ENCODE peak calls at places on chromosome 17, in nine cellular contexts. One of them, this sample, is unnamed.

GRCh38 chr17:50904522-50905459 is 38.6 kb upstream of the TOB1 start:
- DNase-seq in RWPE1: no peak
- DNase-seq in left ventricle myocardium inferior: peak
- DNase-seq in adrenal gland: no peak
- DNase-seq in mesenchymal stem cell: no peak
- DNase-seq in right cardiac atrium: peak
- DNase-seq in Karpas-422: no peak
- DNase-seq in GM23248: peak
- DNase-seq in CD8-positive, alpha-beta memory T cell: no peak
- DNase-seq in this sample: peak

GRCh38 chr17:19312406-19312805 is 50.1 kb downstream of the B9D1 start:
- DNase-seq in right cardiac atrium: peak
- DNase-seq in Karpas-422: no peak
- DNase-seq in CD8-positive, alpha-beta memory T cell: no peak
- DNase-seq in mesenchymal stem cell: no peak
- DNase-seq in left ventricle myocardium inferior: no peak
- DNase-seq in GM23248: no peak
- DNase-seq in adrenal gland: no peak
- DNase-seq in RWPE1: no peak
- DNase-seq in this sample: no peak

GRCh38 chr17:47289302-47289701 is 34.5 kb upstream of the EFCAB13 start:
- DNase-seq in Karpas-422: no peak
- DNase-seq in RWPE1: no peak
- DNase-seq in mesenchymal stem cell: no peak
- DNase-seq in adrenal gland: no peak
- DNase-seq in right cardiac atrium: no peak
- DNase-seq in left ventricle myocardium inferior: no peak
- DNase-seq in CD8-positive, alpha-beta memory T cell: no peak
- DNase-seq in GM23248: no peak
- DNase-seq in this sample: no peak

GRCh38 chr17:73201215-73202069 is 8.6 kb downstream of the COG1 start:
- DNase-seq in mesenchymal stem cell: no peak
- DNase-seq in GM23248: no peak
- DNase-seq in adrenal gland: peak
- DNase-seq in right cardiac atrium: no peak
- DNase-seq in Karpas-422: no peak
- DNase-seq in CD8-positive, alpha-beta memory T cell: no peak
- DNase-seq in RWPE1: no peak
- DNase-seq in left ventricle myocardium inferior: no peak
- DNase-seq in this sample: no peak

GRCh38 chr17:37708616-37709212 is 36.1 kb downstream of the HNF1B start:
- DNase-seq in left ventricle myocardium inferior: no peak
- DNase-seq in CD8-positive, alpha-beta memory T cell: no peak
- DNase-seq in adrenal gland: no peak
- DNase-seq in right cardiac atrium: no peak
- DNase-seq in Karpas-422: no peak
- DNase-seq in mesenchymal stem cell: peak
- DNase-seq in GM23248: peak
- DNase-seq in RWPE1: no peak
- DNase-seq in this sample: peak

GRCh38 chr17:42055003-42055402 is 4.6 kb upstream of the C17orf113 start:
- DNase-seq in right cardiac atrium: no peak
- DNase-seq in RWPE1: no peak
- DNase-seq in Karpas-422: no peak
- DNase-seq in adrenal gland: no peak
- DNase-seq in left ventricle myocardium inferior: no peak
- DNase-seq in CD8-positive, alpha-beta memory T cell: no peak
- DNase-seq in GM23248: no peak
- DNase-seq in mesenchymal stem cell: no peak
- DNase-seq in this sample: no peak

GRCh38 chr17:45143767-45144198 is 4.5 kb upstream of the HEXIM1 start:
- DNase-seq in adrenal gland: peak
- DNase-seq in mesenchymal stem cell: peak
- DNase-seq in GM23248: peak
- DNase-seq in RWPE1: no peak
- DNase-seq in CD8-positive, alpha-beta memory T cell: peak
- DNase-seq in left ventricle myocardium inferior: peak
- DNase-seq in Karpas-422: no peak
- DNase-seq in right cardiac atrium: peak
- DNase-seq in this sample: peak

GRCh38 chr17:29929006-29929543 is 953 bp downstream of the SSH2 start:
- DNase-seq in mesenchymal stem cell: peak
- DNase-seq in right cardiac atrium: no peak
- DNase-seq in GM23248: peak
- DNase-seq in CD8-positive, alpha-beta memory T cell: peak
- DNase-seq in left ventricle myocardium inferior: no peak
- DNase-seq in RWPE1: peak
- DNase-seq in Karpas-422: peak
- DNase-seq in adrenal gland: peak
- DNase-seq in this sample: peak

GRCh38 chr17:32112416-32112815 is 29.9 kb upstream of the RHOT1 start:
- DNase-seq in adrenal gland: no peak
- DNase-seq in RWPE1: no peak
- DNase-seq in mesenchymal stem cell: no peak
- DNase-seq in left ventricle myocardium inferior: no peak
- DNase-seq in GM23248: no peak
- DNase-seq in CD8-positive, alpha-beta memory T cell: no peak
- DNase-seq in Karpas-422: no peak
- DNase-seq in right cardiac atrium: no peak
- DNase-seq in this sample: no peak

GRCh38 chr17:59202320-59202719 is 7.5 kb upstream of the SMG8 start:
- DNase-seq in RWPE1: no peak
- DNase-seq in adrenal gland: no peak
- DNase-seq in GM23248: no peak
- DNase-seq in Karpas-422: no peak
- DNase-seq in CD8-positive, alpha-beta memory T cell: no peak
- DNase-seq in left ventricle myocardium inferior: no peak
- DNase-seq in right cardiac atrium: no peak
- DNase-seq in mesenchymal stem cell: no peak
- DNase-seq in this sample: no peak

GRCh38 chr17:55343900-55344513 is 77.6 kb downstream of the MMD start:
- DNase-seq in adrenal gland: no peak
- DNase-seq in Karpas-422: no peak
- DNase-seq in left ventricle myocardium inferior: no peak
- DNase-seq in mesenchymal stem cell: no peak
- DNase-seq in right cardiac atrium: no peak
- DNase-seq in GM23248: no peak
- DNase-seq in RWPE1: no peak
- DNase-seq in CD8-positive, alpha-beta memory T cell: no peak
- DNase-seq in this sample: no peak

GRCh38 chr17:7475764-7476422 is 3.5 kb downstream of the ZBTB4 start:
- DNase-seq in right cardiac atrium: peak
- DNase-seq in Karpas-422: no peak
- DNase-seq in RWPE1: peak
- DNase-seq in GM23248: peak
- DNase-seq in left ventricle myocardium inferior: peak
- DNase-seq in CD8-positive, alpha-beta memory T cell: no peak
- DNase-seq in adrenal gland: peak
- DNase-seq in mesenchymal stem cell: peak
- DNase-seq in this sample: peak

GRCh38 chr17:73478768-73479424 is 165.3 kb downstream of the SDK2 start:
- DNase-seq in GM23248: no peak
- DNase-seq in CD8-positive, alpha-beta memory T cell: no peak
- DNase-seq in adrenal gland: no peak
- DNase-seq in mesenchymal stem cell: no peak
- DNase-seq in left ventricle myocardium inferior: no peak
- DNase-seq in Karpas-422: no peak
- DNase-seq in RWPE1: no peak
- DNase-seq in right cardiac atrium: no peak
- DNase-seq in this sample: no peak

GRCh38 chr17:58756246-58757161 is 850 bp downstream of the PPM1E start:
- DNase-seq in RWPE1: no peak
- DNase-seq in mesenchymal stem cell: peak
- DNase-seq in CD8-positive, alpha-beta memory T cell: no peak
- DNase-seq in GM23248: peak
- DNase-seq in right cardiac atrium: no peak
- DNase-seq in left ventricle myocardium inferior: no peak
- DNase-seq in adrenal gland: peak
- DNase-seq in Karpas-422: no peak
- DNase-seq in this sample: no peak

GRCh38 chr17:9959377-9959981 is 54.4 kb upstream of the RCVRN start:
- DNase-seq in Karpas-422: peak
- DNase-seq in mesenchymal stem cell: peak
- DNase-seq in RWPE1: peak
- DNase-seq in adrenal gland: no peak
- DNase-seq in GM23248: peak
- DNase-seq in CD8-positive, alpha-beta memory T cell: no peak
- DNase-seq in left ventricle myocardium inferior: no peak
- DNase-seq in right cardiac atrium: no peak
- DNase-seq in this sample: peak

GRCh38 chr17:21200590-21201301 is 13.2 kb downstream of the TMEM11 start:
- DNase-seq in RWPE1: no peak
- DNase-seq in CD8-positive, alpha-beta memory T cell: no peak
- DNase-seq in left ventricle myocardium inferior: no peak
- DNase-seq in Karpas-422: no peak
- DNase-seq in adrenal gland: no peak
- DNase-seq in mesenchymal stem cell: no peak
- DNase-seq in GM23248: peak
- DNase-seq in right cardiac atrium: no peak
- DNase-seq in this sample: no peak

GRCh38 chr17:79831367-79832210 is 7.7 kb downstream of the CBX4 start:
- DNase-seq in RWPE1: no peak
- DNase-seq in right cardiac atrium: peak
- DNase-seq in GM23248: no peak
- DNase-seq in CD8-positive, alpha-beta memory T cell: no peak
- DNase-seq in Karpas-422: no peak
- DNase-seq in mesenchymal stem cell: peak
- DNase-seq in left ventricle myocardium inferior: peak
- DNase-seq in adrenal gland: peak
- DNase-seq in this sample: peak

GRCh38 chr17:81056352-81056751 is 21.4 kb downstream of the BAIAP2 start:
- DNase-seq in Karpas-422: no peak
- DNase-seq in GM23248: no peak
- DNase-seq in mesenchymal stem cell: no peak
- DNase-seq in CD8-positive, alpha-beta memory T cell: no peak
- DNase-seq in left ventricle myocardium inferior: no peak
- DNase-seq in adrenal gland: no peak
- DNase-seq in right cardiac atrium: no peak
- DNase-seq in RWPE1: no peak
- DNase-seq in this sample: no peak
- H3K27ac ChIP-seq in Karpas-422: no peak
- H3K27ac ChIP-seq in GM23248: no peak
- H3K27ac ChIP-seq in mesenchymal stem cell: no peak
- H3K27ac ChIP-seq in CD8-positive, alpha-beta memory T cell: no peak
- H3K27ac ChIP-seq in left ventricle myocardium inferior: peak
- H3K27ac ChIP-seq in adrenal gland: no peak
- H3K27ac ChIP-seq in right cardiac atrium: no peak
- H3K27ac ChIP-seq in RWPE1: peak
- H3K27ac ChIP-seq in this sample: no peak

GRCh38 chr17:61354895-61355294 is 44.7 kb upstream of the TBX2 start:
- DNase-seq in GM23248: no peak
- DNase-seq in CD8-positive, alpha-beta memory T cell: no peak
- DNase-seq in Karpas-422: no peak
- DNase-seq in right cardiac atrium: no peak
- DNase-seq in RWPE1: no peak
- DNase-seq in adrenal gland: no peak
- DNase-seq in left ventricle myocardium inferior: no peak
- DNase-seq in mesenchymal stem cell: no peak
- DNase-seq in this sample: no peak
- H3K27ac ChIP-seq in GM23248: no peak
- H3K27ac ChIP-seq in CD8-positive, alpha-beta memory T cell: no peak
- H3K27ac ChIP-seq in Karpas-422: no peak
- H3K27ac ChIP-seq in right cardiac atrium: no peak
- H3K27ac ChIP-seq in RWPE1: no peak
- H3K27ac ChIP-seq in adrenal gland: no peak
- H3K27ac ChIP-seq in left ventricle myocardium inferior: no peak
- H3K27ac ChIP-seq in mesenchymal stem cell: no peak
- H3K27ac ChIP-seq in this sample: no peak

DNA sequence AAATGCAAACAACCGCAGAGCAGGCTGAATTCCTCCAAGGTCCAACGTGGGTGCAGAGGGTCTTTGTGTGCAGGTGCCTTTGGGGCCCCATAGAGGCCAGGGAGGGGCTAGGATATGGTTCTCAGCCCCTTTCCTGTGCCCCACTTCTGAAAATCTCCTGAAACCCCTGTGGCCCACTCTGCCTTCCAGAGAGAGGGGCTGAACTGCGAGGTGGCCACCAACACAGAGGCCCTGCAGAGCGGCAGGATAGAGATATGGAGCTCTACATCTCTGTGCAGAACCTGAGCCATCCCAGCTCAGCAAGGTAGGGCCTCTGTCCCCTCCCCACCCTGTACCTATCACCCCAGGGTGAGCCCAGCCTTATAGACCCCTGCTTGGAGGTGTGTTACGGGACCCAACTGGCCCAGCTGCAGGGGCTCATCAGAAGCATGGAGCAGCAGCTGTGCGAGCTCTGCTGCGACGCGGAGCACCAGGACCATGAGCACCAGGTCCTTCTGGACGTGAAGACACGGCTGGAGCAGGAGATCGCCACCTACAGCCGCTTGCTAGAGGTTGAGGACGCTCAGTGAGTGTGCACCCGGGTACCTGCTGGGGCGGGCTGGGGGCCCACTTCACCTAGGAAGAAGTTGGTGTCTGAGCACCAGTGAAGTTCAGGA is 5.5 kb downstream of the USP6 start:
- DNase-seq in Karpas-422: no peak
- DNase-seq in left ventricle myocardium inferior: no peak
- DNase-seq in right cardiac atrium: no peak
- DNase-seq in adrenal gland: no peak
- DNase-seq in CD8-positive, alpha-beta memory T cell: no peak
- DNase-seq in RWPE1: no peak
- DNase-seq in GM23248: no peak
- DNase-seq in mesenchymal stem cell: no peak
- DNase-seq in this sample: no peak
- H3K27ac ChIP-seq in Karpas-422: no peak
- H3K27ac ChIP-seq in left ventricle myocardium inferior: no peak
- H3K27ac ChIP-seq in right cardiac atrium: no peak
- H3K27ac ChIP-seq in adrenal gland: no peak
- H3K27ac ChIP-seq in CD8-positive, alpha-beta memory T cell: no peak
- H3K27ac ChIP-seq in RWPE1: no peak
- H3K27ac ChIP-seq in GM23248: no peak
- H3K27ac ChIP-seq in mesenchymal stem cell: no peak
- H3K27ac ChIP-seq in this sample: no peak

GRCh38 chr17:82106697-82107305 is 8.8 kb upstream of the FASN start:
- DNase-seq in GM23248: no peak
- DNase-seq in RWPE1: no peak
- DNase-seq in Karpas-422: no peak
- DNase-seq in left ventricle myocardium inferior: peak
- DNase-seq in CD8-positive, alpha-beta memory T cell: no peak
- DNase-seq in adrenal gland: peak
- DNase-seq in right cardiac atrium: peak
- DNase-seq in mesenchymal stem cell: no peak
- DNase-seq in this sample: no peak

GRCh38 chr17:82107341-82107860 is 9.4 kb upstream of the FASN start:
- DNase-seq in mesenchymal stem cell: no peak
- DNase-seq in right cardiac atrium: peak
- DNase-seq in RWPE1: no peak
- DNase-seq in CD8-positive, alpha-beta memory T cell: no peak
- DNase-seq in Karpas-422: peak
- DNase-seq in left ventricle myocardium inferior: peak
- DNase-seq in GM23248: peak
- DNase-seq in adrenal gland: peak
- DNase-seq in this sample: no peak

GRCh38 chr17:82110298-82110697 is 12.3 kb upstream of the FASN start:
- DNase-seq in mesenchymal stem cell: no peak
- DNase-seq in right cardiac atrium: no peak
- DNase-seq in adrenal gland: no peak
- DNase-seq in GM23248: no peak
- DNase-seq in CD8-positive, alpha-beta memory T cell: no peak
- DNase-seq in RWPE1: peak
- DNase-seq in left ventricle myocardium inferior: no peak
- DNase-seq in Karpas-422: no peak
- DNase-seq in this sample: no peak

GRCh38 chr17:82108038-82108998 is 10.3 kb upstream of the FASN start:
- DNase-seq in mesenchymal stem cell: no peak
- DNase-seq in left ventricle myocardium inferior: peak
- DNase-seq in RWPE1: no peak
- DNase-seq in CD8-positive, alpha-beta memory T cell: no peak
- DNase-seq in adrenal gland: peak
- DNase-seq in right cardiac atrium: peak
- DNase-seq in GM23248: no peak
- DNase-seq in Karpas-422: no peak
- DNase-seq in this sample: no peak

GRCh38 chr17:82108999-82109480 is 11.0 kb upstream of the FASN start:
- DNase-seq in right cardiac atrium: peak
- DNase-seq in RWPE1: no peak
- DNase-seq in CD8-positive, alpha-beta memory T cell: no peak
- DNase-seq in mesenchymal stem cell: no peak
- DNase-seq in adrenal gland: no peak
- DNase-seq in Karpas-422: no peak
- DNase-seq in GM23248: no peak
- DNase-seq in left ventricle myocardium inferior: no peak
- DNase-seq in this sample: no peak
- H3K27ac ChIP-seq in right cardiac atrium: no peak
- H3K27ac ChIP-seq in RWPE1: peak
- H3K27ac ChIP-seq in CD8-positive, alpha-beta memory T cell: no peak
- H3K27ac ChIP-seq in mesenchymal stem cell: no peak
- H3K27ac ChIP-seq in adrenal gland: no peak
- H3K27ac ChIP-seq in Karpas-422: no peak
- H3K27ac ChIP-seq in GM23248: no peak
- H3K27ac ChIP-seq in left ventricle myocardium inferior: no peak
- H3K27ac ChIP-seq in this sample: no peak

This sample was measured in colonic mucosa.